ENCODE peak calls at places on chromosomes 16 and 17, in eight cellular contexts. P, G, S, B, I, M, O and Q are unnamed samples.

GRCh38 chr16:89910717-89911354 is 7.8 kb upstream of the MC1R start:
- DNase-seq in P (no peak), G (no peak), S (no peak), B (no peak), I (no peak), M (no peak), O (no peak), Q (no peak)

GRCh38 chr17:58304735-58305486 is 23.7 kb downstream of the TSPOAP1 start:
- DNase-seq in P (no peak), G (no peak), S (no peak), B (no peak), I (no peak), M (no peak), O (no peak), Q (peak; percentile 3)

GRCh38 chr16:55760665-55761035 is 72.2 kb downstream of the CES1 start:
- DNase-seq in P (no peak), G (peak; percentile 58), S (no peak), B (no peak), I (no peak), M (no peak), O (no peak), Q (no peak)

GRCh38 chr16:89123001-89123830 is 29.6 kb downstream of the ACSF3 start:
- DNase-seq in P (no peak), G (no peak), S (peak; percentile 4), B (no peak), I (no peak), M (no peak), O (no peak), Q (no peak)

GRCh38 chr16:53784312-53784711 is 80.4 kb downstream of the FTO start:
- DNase-seq in P (no peak), G (no peak), S (no peak), B (no peak), I (no peak), M (no peak), O (no peak), Q (no peak)

GRCh38 chr16:29319726-29320125 is 86.8 kb downstream of the NPIPB11 start:
- DNase-seq in P (no peak), G (no peak), S (no peak), B (no peak), I (no peak), M (no peak), O (no peak), Q (no peak)

GRCh38 chr16:57603110-57604024 is 25.1 kb upstream of the ADGRG1 start:
- DNase-seq in P (no peak), G (no peak), S (no peak), B (no peak), I (no peak), M (no peak), O (no peak), Q (no peak)

GRCh38 chr17:37802712-37803416 is 58.0 kb upstream of the HNF1B start:
- DNase-seq in P (peak; percentile 15), G (peak; percentile 63), S (no peak), B (no peak), I (peak; percentile 44), M (no peak), O (no peak), Q (no peak)